ENCODE peak calls at places on chromosomes 11 and 22, in five cellular contexts. R is T-helper 1 cell, S is amniotic stem cell, B is A549, G is ACHN. O is an unnamed sample.

GRCh38 chr11:77690649-77691048 is 53.1 kb upstream of the CLNS1A start:
- DNase-seq in R (no peak), S (no peak), B (no peak), G (no peak), O (no peak)

GRCh38 chr11:130069684-130070108 is at the start of gene APLP2:
- DNase-seq in R (peak), S (peak), B (peak), G (peak), O (peak)

GRCh38 chr11:115249179-115249578 is 255.0 kb downstream of the CADM1 start:
- DNase-seq in R (no peak), S (no peak), B (no peak), G (no peak), O (no peak)

GRCh38 chr11:70913715-70914231 is 338.6 kb downstream of the SHANK2 start:
- DNase-seq in R (no peak), S (no peak), B (no peak), G (no peak), O (no peak)

GRCh38 chr11:119671048-119671447 is 58.0 kb downstream of the NECTIN1 start:
- DNase-seq in R (no peak), S (no peak), B (no peak), G (no peak), O (no peak)

GRCh38 chr11:8722156-8722555 is 39.6 kb downstream of the RPL27A start:
- DNase-seq in R (no peak), S (no peak), B (peak), G (no peak), O (no peak)

GRCh38 chr11:102546427-102546826 is 15.9 kb upstream of the MMP7 start:
- DNase-seq in R (no peak), S (no peak), B (no peak), G (no peak), O (no peak)

GRCh38 chr11:72584293-72584921 is 89.8 kb downstream of the PDE2A start:
- DNase-seq in R (peak), S (no peak), B (no peak), G (no peak), O (no peak)

GRCh38 chr11:102269927-102270326 is 47.4 kb upstream of the BIRC3 start:
- DNase-seq in R (no peak), S (no peak), B (no peak), G (no peak), O (peak)

GRCh38 chr11:128686745-128687177 is 7.1 kb upstream of the FLI1 start:
- DNase-seq in R (peak), S (no peak), B (peak), G (no peak), O (no peak)

GRCh38 chr11:103322861-103323260 is 213.6 kb downstream of the DYNC2H1 start:
- DNase-seq in R (no peak), S (no peak), B (no peak), G (no peak), O (no peak)

GRCh38 chr11:106827687-106828086 is 190.6 kb downstream of the GUCY1A2 start:
- DNase-seq in R (no peak), S (no peak), B (no peak), G (no peak), O (no peak)

GRCh38 chr11:121741316-121741715 is 288.5 kb upstream of the SORL1-AS1 start:
- DNase-seq in R (no peak), S (no peak), B (no peak), G (no peak), O (no peak)

GRCh38 chr11:71998649-71999310 is at the start of gene IL18BP:
- DNase-seq in R (peak), S (no peak), B (no peak), G (no peak), O (no peak)

GRCh38 chr22:37747090-37747714 is 50.4 kb downstream of the TRIOBP start:
- DNase-seq in R (peak), S (peak), B (peak), G (no peak), O (peak)

GRCh38 chr11:111775024-111775710 is 9.0 kb upstream of the PPP2R1B start:
- DNase-seq in R (no peak), S (no peak), B (no peak), G (no peak), O (no peak)

GRCh38 chr22:37806409-37807338 is 1.1 kb upstream of the GCAT start:
- DNase-seq in R (no peak), S (no peak), B (peak), G (peak), O (no peak)

GRCh38 chr11:2302844-2303626 is 1.2 kb downstream of the TSPAN32 start:
- DNase-seq in R (peak), S (no peak), B (no peak), G (no peak), O (no peak)

GRCh38 chr22:46968359-46968740 is 205.9 kb downstream of the TBC1D22A start:
- DNase-seq in R (no peak), S (no peak), B (no peak), G (no peak), O (no peak)

GRCh38 chr11:70109006-70109405 is 30.9 kb downstream of the ANO1 start:
- DNase-seq in R (no peak), S (no peak), B (no peak), G (no peak), O (no peak)

GRCh38 chr11:116691779-116692178 is 81.0 kb downstream of the BUD13 start:
- DNase-seq in R (peak), S (peak), B (no peak), G (peak), O (peak)

GRCh38 chr11:45453721-45454120 is 167.6 kb upstream of the SYT13 start:
- DNase-seq in R (no peak), S (no peak), B (no peak), G (no peak), O (no peak)

GRCh38 chr11:120031156-120031555 is 106.8 kb downstream of the TRIM29 start:
- DNase-seq in R (no peak), S (no peak), B (no peak), G (no peak), O (no peak)

GRCh38 chr11:75160328-75160757 is 9.4 kb downstream of the SLCO2B1 start:
- DNase-seq in R (no peak), S (no peak), B (no peak), G (no peak), O (no peak)

GRCh38 chr11:120527111-120527748 is 15.7 kb downstream of the GRIK4 start:
- DNase-seq in R (no peak), S (peak), B (no peak), G (no peak), O (no peak)

GRCh38 chr11:71946144-71946571 is 17.3 kb downstream of the RNF121 start:
- DNase-seq in R (no peak), S (peak), B (peak), G (peak), O (no peak)

GRCh38 chr11:77548552-77549439 is 41.0 kb upstream of the AQP11 start:
- DNase-seq in R (no peak), S (no peak), B (no peak), G (no peak), O (no peak)

GRCh38 chr11:66243816-66244215 is 24.6 kb upstream of the RAB1B start:
- DNase-seq in R (no peak), S (no peak), B (no peak), G (no peak), O (no peak)

GRCh38 chr22:43226368-43226979 is 39.5 kb upstream of the TTLL12 start:
- DNase-seq in R (no peak), S (no peak), B (no peak), G (no peak), O (no peak)

GRCh38 chr11:25766332-25767015 is 565.5 kb upstream of the ANO3 start:
- DNase-seq in R (no peak), S (no peak), B (no peak), G (no peak), O (no peak)